ENCODE peak calls at places on chromosomes 13 and 19, in nine cellular contexts. One of them, this sample, is unnamed.

GRCh38 chr13:29438772-29439171 is 156.7 kb downstream of the SLC7A1 start:
- DNase-seq in body of pancreas: no peak
- DNase-seq in thoracic aorta: no peak
- DNase-seq in cardiac fibroblast: peak; percentile 41
- DNase-seq in lower leg skin: no peak
- DNase-seq in GM13976: no peak
- DNase-seq in fibroblast of pulmonary artery: peak; percentile 50
- DNase-seq in nephron progenitor cell: no peak
- DNase-seq in brain microvascular endothelial cell: peak; percentile 46
- DNase-seq in this sample: no peak

GRCh38 chr13:24617394-24618218 is 62.6 kb upstream of the ATP12A start:
- DNase-seq in cardiac fibroblast: no peak
- DNase-seq in thoracic aorta: no peak
- DNase-seq in fibroblast of pulmonary artery: no peak
- DNase-seq in brain microvascular endothelial cell: no peak
- DNase-seq in lower leg skin: peak; percentile 32
- DNase-seq in body of pancreas: no peak
- DNase-seq in nephron progenitor cell: no peak
- DNase-seq in GM13976: peak; percentile 15
- DNase-seq in this sample: no peak

GRCh38 chr13:102040812-102041211 is 361.0 kb downstream of the FGF14 start:
- DNase-seq in cardiac fibroblast: no peak
- DNase-seq in nephron progenitor cell: no peak
- DNase-seq in GM13976: no peak
- DNase-seq in lower leg skin: no peak
- DNase-seq in body of pancreas: no peak
- DNase-seq in thoracic aorta: no peak
- DNase-seq in fibroblast of pulmonary artery: no peak
- DNase-seq in brain microvascular endothelial cell: no peak
- DNase-seq in this sample: no peak

GRCh38 chr19:30518965-30519606 is 146.9 kb downstream of the ZNF536 start:
- DNase-seq in lower leg skin: peak; percentile 68
- DNase-seq in nephron progenitor cell: no peak
- DNase-seq in brain microvascular endothelial cell: no peak
- DNase-seq in GM13976: no peak
- DNase-seq in thoracic aorta: no peak
- DNase-seq in cardiac fibroblast: no peak
- DNase-seq in fibroblast of pulmonary artery: no peak
- DNase-seq in body of pancreas: no peak
- DNase-seq in this sample: no peak

GRCh38 chr19:15124572-15125231 is 17.5 kb downstream of the SYDE1 start:
- DNase-seq in GM13976: peak; percentile 45
- DNase-seq in lower leg skin: peak; percentile 91
- DNase-seq in nephron progenitor cell: peak; percentile 80
- DNase-seq in body of pancreas: no peak
- DNase-seq in fibroblast of pulmonary artery: no peak
- DNase-seq in cardiac fibroblast: no peak
- DNase-seq in thoracic aorta: no peak
- DNase-seq in brain microvascular endothelial cell: no peak
- DNase-seq in this sample: no peak

GRCh38 chr13:109602356-109602755 is 184.0 kb downstream of the IRS2 start:
- DNase-seq in lower leg skin: no peak
- DNase-seq in GM13976: no peak
- DNase-seq in body of pancreas: no peak
- DNase-seq in thoracic aorta: no peak
- DNase-seq in fibroblast of pulmonary artery: no peak
- DNase-seq in cardiac fibroblast: no peak
- DNase-seq in nephron progenitor cell: no peak
- DNase-seq in brain microvascular endothelial cell: no peak
- DNase-seq in this sample: no peak

GRCh38 chr13:99320693-99321481 is 13.7 kb upstream of the GPR183 start:
- DNase-seq in thoracic aorta: no peak
- DNase-seq in body of pancreas: no peak
- DNase-seq in nephron progenitor cell: no peak
- DNase-seq in fibroblast of pulmonary artery: peak; percentile 93
- DNase-seq in brain microvascular endothelial cell: peak; percentile 89
- DNase-seq in cardiac fibroblast: peak; percentile 91
- DNase-seq in GM13976: no peak
- DNase-seq in lower leg skin: no peak
- DNase-seq in this sample: no peak

GRCh38 chr19:2282062-2282861 is at the start of gene PEAK3:
- DNase-seq in nephron progenitor cell: peak; percentile 75
- DNase-seq in cardiac fibroblast: peak; percentile 51
- DNase-seq in GM13976: peak; percentile 75
- DNase-seq in fibroblast of pulmonary artery: peak; percentile 35
- DNase-seq in thoracic aorta: no peak
- DNase-seq in brain microvascular endothelial cell: no peak
- DNase-seq in lower leg skin: peak; percentile 96
- DNase-seq in body of pancreas: peak; percentile 78
- DNase-seq in this sample: peak; percentile 47

GRCh38 chr19:10228925-10229324 is 2.2 kb downstream of the S1PR2 start:
- DNase-seq in GM13976: peak; percentile 70
- DNase-seq in thoracic aorta: no peak
- DNase-seq in fibroblast of pulmonary artery: peak; percentile 69
- DNase-seq in brain microvascular endothelial cell: peak; percentile 35
- DNase-seq in body of pancreas: no peak
- DNase-seq in cardiac fibroblast: peak; percentile 77
- DNase-seq in nephron progenitor cell: peak; percentile 36
- DNase-seq in lower leg skin: no peak
- DNase-seq in this sample: no peak

GRCh38 chr19:10230904-10231623 is at the start of gene S1PR2:
- DNase-seq in brain microvascular endothelial cell: peak; percentile 48
- DNase-seq in fibroblast of pulmonary artery: peak; percentile 87
- DNase-seq in lower leg skin: peak; percentile 95
- DNase-seq in thoracic aorta: no peak
- DNase-seq in nephron progenitor cell: peak; percentile 92
- DNase-seq in cardiac fibroblast: peak; percentile 91
- DNase-seq in body of pancreas: peak; percentile 73
- DNase-seq in GM13976: peak; percentile 91
- DNase-seq in this sample: peak; percentile 75

GRCh38 chr19:10228393-10228792 is 2.7 kb downstream of the S1PR2 start:
- DNase-seq in thoracic aorta: no peak
- DNase-seq in GM13976: peak; percentile 20
- DNase-seq in nephron progenitor cell: no peak
- DNase-seq in brain microvascular endothelial cell: no peak
- DNase-seq in cardiac fibroblast: no peak
- DNase-seq in fibroblast of pulmonary artery: no peak
- DNase-seq in body of pancreas: no peak
- DNase-seq in lower leg skin: no peak
- DNase-seq in this sample: no peak

GRCh38 chr19:10231624-10232228 is 595 bp upstream of the S1PR2 start:
- DNase-seq in GM13976: no peak
- DNase-seq in fibroblast of pulmonary artery: no peak
- DNase-seq in thoracic aorta: no peak
- DNase-seq in body of pancreas: no peak
- DNase-seq in cardiac fibroblast: no peak
- DNase-seq in nephron progenitor cell: no peak
- DNase-seq in lower leg skin: no peak
- DNase-seq in brain microvascular endothelial cell: no peak
- DNase-seq in this sample: no peak

DNA sequence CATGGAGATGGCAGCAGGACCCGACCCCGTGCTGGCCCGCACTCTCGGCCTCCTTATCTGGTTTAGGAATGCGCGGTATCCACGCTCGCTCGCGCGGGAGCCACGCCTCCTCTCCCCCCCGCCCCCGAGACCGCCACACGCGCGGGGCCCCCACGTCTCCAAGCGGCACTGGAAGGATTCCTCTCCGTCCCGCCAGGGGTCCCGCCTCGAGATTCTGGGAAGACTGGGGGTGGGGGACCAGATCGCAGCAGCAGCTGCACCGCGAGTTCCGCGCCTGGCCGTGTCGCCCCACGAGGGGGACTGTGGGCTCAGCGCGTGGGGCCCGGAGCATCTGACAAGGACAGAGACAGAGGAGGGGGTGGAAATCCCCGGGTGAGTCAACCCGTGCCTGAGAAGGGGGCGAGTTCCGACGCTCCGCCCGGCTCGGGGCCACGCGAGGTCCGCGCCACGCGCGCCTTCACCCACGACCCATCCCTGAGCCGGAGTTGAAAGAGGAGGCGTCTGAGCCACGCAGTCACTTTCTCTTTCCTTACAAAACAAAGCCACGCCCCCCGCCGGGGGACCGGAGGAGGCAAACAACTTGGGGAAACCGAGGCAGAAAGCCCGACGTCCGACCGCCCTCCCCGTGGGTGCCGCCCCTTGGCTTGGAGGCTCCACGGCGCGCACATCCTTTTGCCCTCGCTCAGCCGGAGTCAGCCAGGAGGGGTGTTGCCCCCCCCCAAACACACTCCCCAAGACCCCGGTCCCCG is 802 bp downstream of the S1PR2 start:
- DNase-seq in brain microvascular endothelial cell: no peak
- DNase-seq in body of pancreas: peak; percentile 28
- DNase-seq in GM13976: peak; percentile 62
- DNase-seq in lower leg skin: peak; percentile 92
- DNase-seq in cardiac fibroblast: peak; percentile 79
- DNase-seq in nephron progenitor cell: peak; percentile 79
- DNase-seq in thoracic aorta: no peak
- DNase-seq in fibroblast of pulmonary artery: peak; percentile 61
- DNase-seq in this sample: peak; percentile 51
- TF ChIP-seq CTCF in brain microvascular endothelial cell: peak; percentile 21
- TF ChIP-seq CTCF in body of pancreas: no peak
- TF ChIP-seq CTCF in GM13976: peak; percentile 4
- TF ChIP-seq CTCF in lower leg skin: no peak
- TF ChIP-seq CTCF in cardiac fibroblast: no peak
- TF ChIP-seq CTCF in nephron progenitor cell: no peak
- TF ChIP-seq CTCF in thoracic aorta: no peak
- TF ChIP-seq CTCF in fibroblast of pulmonary artery: no peak
- TF ChIP-seq CTCF in this sample: peak; percentile 28

DNA sequence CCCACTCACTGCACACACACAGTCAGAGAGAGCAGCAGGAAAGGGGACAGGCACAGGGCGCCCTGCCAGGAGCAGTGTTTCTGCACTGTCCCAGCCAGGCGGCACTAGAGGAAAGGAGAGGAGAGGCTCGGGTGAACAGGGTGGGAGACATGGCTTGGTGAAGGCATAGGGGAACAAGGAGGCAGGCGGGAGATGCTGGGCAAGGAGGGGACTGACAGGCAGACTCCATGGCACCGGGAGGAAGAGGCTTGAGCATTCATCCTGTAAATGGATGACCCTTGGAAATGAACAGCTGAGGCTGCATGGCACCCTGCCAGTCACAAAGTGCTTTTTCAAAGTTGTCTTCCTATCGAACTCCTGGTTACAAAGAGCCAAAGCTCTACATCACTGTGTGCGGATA is 22.5 kb downstream of the MED26 start:
- DNase-seq in lower leg skin: no peak
- DNase-seq in fibroblast of pulmonary artery: no peak
- DNase-seq in thoracic aorta: no peak
- DNase-seq in GM13976: no peak
- DNase-seq in brain microvascular endothelial cell: no peak
- DNase-seq in nephron progenitor cell: no peak
- DNase-seq in cardiac fibroblast: no peak
- DNase-seq in body of pancreas: no peak
- DNase-seq in this sample: no peak
- TF ChIP-seq CTCF in lower leg skin: no peak
- TF ChIP-seq CTCF in fibroblast of pulmonary artery: no peak
- TF ChIP-seq CTCF in thoracic aorta: no peak
- TF ChIP-seq CTCF in GM13976: no peak
- TF ChIP-seq CTCF in brain microvascular endothelial cell: no peak
- TF ChIP-seq CTCF in nephron progenitor cell: no peak
- TF ChIP-seq CTCF in cardiac fibroblast: no peak
- TF ChIP-seq CTCF in body of pancreas: no peak
- TF ChIP-seq CTCF in this sample: no peak

GRCh38 chr13:41193919-41194824 is at the start of gene KBTBD7:
- DNase-seq in nephron progenitor cell: peak; percentile 89
- DNase-seq in body of pancreas: peak; percentile 92
- DNase-seq in cardiac fibroblast: peak; percentile 98
- DNase-seq in brain microvascular endothelial cell: peak; percentile 98
- DNase-seq in fibroblast of pulmonary artery: peak; percentile 98
- DNase-seq in thoracic aorta: peak; percentile 80
- DNase-seq in GM13976: peak; percentile 91
- DNase-seq in lower leg skin: peak; percentile 97
- DNase-seq in this sample: peak; percentile 86

GRCh38 chr13:41199061-41199460 is 4.7 kb upstream of the KBTBD7 start:
- DNase-seq in cardiac fibroblast: no peak
- DNase-seq in body of pancreas: no peak
- DNase-seq in brain microvascular endothelial cell: no peak
- DNase-seq in thoracic aorta: no peak
- DNase-seq in nephron progenitor cell: no peak
- DNase-seq in GM13976: no peak
- DNase-seq in lower leg skin: no peak
- DNase-seq in fibroblast of pulmonary artery: no peak
- DNase-seq in this sample: no peak

GRCh38 chr13:41199526-41199925 is 5.2 kb upstream of the KBTBD7 start:
- DNase-seq in lower leg skin: no peak
- DNase-seq in cardiac fibroblast: no peak
- DNase-seq in body of pancreas: no peak
- DNase-seq in GM13976: peak; percentile 24
- DNase-seq in fibroblast of pulmonary artery: no peak
- DNase-seq in nephron progenitor cell: no peak
- DNase-seq in thoracic aorta: no peak
- DNase-seq in brain microvascular endothelial cell: no peak
- DNase-seq in this sample: no peak

GRCh38 chr13:41196011-41196410 is 1.6 kb upstream of the KBTBD7 start:
- DNase-seq in lower leg skin: no peak
- DNase-seq in fibroblast of pulmonary artery: no peak
- DNase-seq in body of pancreas: no peak
- DNase-seq in GM13976: no peak
- DNase-seq in cardiac fibroblast: no peak
- DNase-seq in nephron progenitor cell: no peak
- DNase-seq in thoracic aorta: no peak
- DNase-seq in brain microvascular endothelial cell: no peak
- DNase-seq in this sample: no peak

GRCh38 chr13:41196620-41197019 is 2.3 kb upstream of the KBTBD7 start:
- DNase-seq in GM13976: no peak
- DNase-seq in lower leg skin: no peak
- DNase-seq in body of pancreas: no peak
- DNase-seq in brain microvascular endothelial cell: no peak
- DNase-seq in fibroblast of pulmonary artery: peak; percentile 5
- DNase-seq in thoracic aorta: no peak
- DNase-seq in nephron progenitor cell: no peak
- DNase-seq in cardiac fibroblast: peak; percentile 9
- DNase-seq in this sample: no peak
- TF ChIP-seq CTCF in GM13976: no peak
- TF ChIP-seq CTCF in lower leg skin: no peak
- TF ChIP-seq CTCF in body of pancreas: no peak
- TF ChIP-seq CTCF in brain microvascular endothelial cell: peak; percentile 52
- TF ChIP-seq CTCF in fibroblast of pulmonary artery: peak; percentile 32
- TF ChIP-seq CTCF in thoracic aorta: no peak
- TF ChIP-seq CTCF in nephron progenitor cell: no peak
- TF ChIP-seq CTCF in cardiac fibroblast: peak; percentile 51
- TF ChIP-seq CTCF in this sample: peak; percentile 18

DNA sequence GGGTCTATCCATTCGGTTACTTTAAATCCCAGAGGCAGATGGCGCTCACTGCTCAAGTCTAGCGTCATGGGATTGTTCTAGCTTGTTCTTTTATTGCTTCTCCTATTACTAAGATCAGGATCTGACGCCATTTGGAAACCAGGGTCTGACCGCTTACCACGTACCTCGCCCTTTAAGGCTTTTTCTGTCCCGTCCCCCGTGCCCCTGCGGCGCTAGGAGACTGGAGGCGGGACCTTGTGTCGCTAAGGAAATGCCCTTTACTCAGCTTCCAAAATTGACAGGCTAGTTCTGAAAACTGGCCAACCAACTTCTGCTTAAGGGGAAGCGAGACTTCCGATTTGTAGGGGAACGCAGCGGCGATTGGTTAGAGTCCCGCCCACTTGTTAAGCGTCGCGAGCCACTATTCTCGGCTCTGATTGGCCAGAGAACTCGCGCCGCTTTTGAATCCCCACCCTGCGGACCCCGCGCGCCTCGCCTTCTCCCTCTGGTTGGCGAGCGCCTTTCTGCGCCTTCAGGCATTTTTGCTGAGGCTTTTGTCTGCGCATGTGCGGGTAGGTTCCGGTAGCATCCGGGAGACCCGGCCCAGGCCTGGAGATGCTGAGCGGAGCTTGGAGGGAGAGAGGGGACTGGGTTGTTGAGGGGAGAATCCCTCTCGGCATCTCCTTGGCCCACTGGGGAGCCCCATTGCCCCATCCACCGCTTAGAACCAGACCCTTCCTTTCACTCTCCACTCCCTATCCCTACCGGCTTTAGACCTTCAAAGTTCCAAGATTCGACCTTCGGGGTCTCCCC is 3.9 kb upstream of the C19orf84 start:
- DNase-seq in nephron progenitor cell: peak; percentile 94
- DNase-seq in fibroblast of pulmonary artery: peak; percentile 99
- DNase-seq in body of pancreas: peak; percentile 97
- DNase-seq in GM13976: peak; percentile 93
- DNase-seq in brain microvascular endothelial cell: peak; percentile 98
- DNase-seq in thoracic aorta: peak; percentile 92
- DNase-seq in cardiac fibroblast: peak; percentile 99
- DNase-seq in lower leg skin: peak; percentile 97
- DNase-seq in this sample: peak; percentile 88
- TF ChIP-seq CTCF in nephron progenitor cell: no peak
- TF ChIP-seq CTCF in fibroblast of pulmonary artery: no peak
- TF ChIP-seq CTCF in body of pancreas: no peak
- TF ChIP-seq CTCF in GM13976: no peak
- TF ChIP-seq CTCF in brain microvascular endothelial cell: peak; percentile 28
- TF ChIP-seq CTCF in thoracic aorta: no peak
- TF ChIP-seq CTCF in cardiac fibroblast: peak; percentile 2
- TF ChIP-seq CTCF in lower leg skin: no peak
- TF ChIP-seq CTCF in this sample: no peak